ENCODE peak calls at places on chromosome 7, in eight cellular contexts. D, C, Y, W, K, H, A and P are unnamed samples. For H3K4me1, the result is how much of the 10 kb centered on the place peaks cover.

GRCh38 chr7:93316730-93317129 is 84.6 kb downstream of the VPS50 start:
- DNase-seq in D (no peak), C (no peak), Y (no peak), W (no peak), K (no peak), H (no peak), A (no peak), P (no peak)

GRCh38 chr7:86013662-86014061 is 630.0 kb upstream of the GRM3 start:
- DNase-seq in D (no peak), C (no peak), Y (no peak), W (no peak), K (no peak), H (no peak), A (no peak), P (no peak)

GRCh38 chr7:28761485-28761884 is 196.6 kb downstream of the TRIL start:
- DNase-seq in D (no peak), C (no peak), Y (no peak), W (no peak), K (no peak), H (no peak), A (no peak), P (no peak)

GRCh38 chr7:74040791-74041520 is 13.0 kb downstream of the ELN start:
- DNase-seq in D (no peak), C (no peak), Y (no peak), W (no peak), K (no peak), H (no peak), A (no peak), P (no peak)

GRCh38 chr7:139054101-139054500 is 18.3 kb upstream of the ZC3HAV1L start:
- DNase-seq in D (no peak), C (no peak), Y (no peak), W (peak), K (no peak), H (no peak), A (no peak), P (no peak)

GRCh38 chr7:42972703-42973500 is 40.7 kb downstream of the MRPL32 start:
- DNase-seq in D (no peak), C (no peak), Y (peak), W (peak), K (no peak), H (peak), A (peak), P (peak)

GRCh38 chr7:92976931-92977330 is 140.6 kb upstream of the CDK6 start:
- DNase-seq in D (no peak), C (no peak), Y (no peak), W (no peak), K (no peak), H (no peak), A (no peak), P (no peak)

GRCh38 chr7:151312356-151312755 is 29.3 kb upstream of the NUB1 start:
- DNase-seq in D (no peak), C (no peak), Y (no peak), W (no peak), K (no peak), H (no peak), A (no peak), P (no peak)

GRCh38 chr7:115631782-115632181 is 398.8 kb downstream of the TFEC start:
- DNase-seq in D (no peak), C (no peak), Y (no peak), W (no peak), K (no peak), H (no peak), A (no peak), P (no peak)

GRCh38 chr7:78134256-78134655 is 335.7 kb downstream of the PHTF2 start:
- DNase-seq in D (no peak), C (peak), Y (peak), W (peak), K (no peak), H (peak), A (peak), P (peak)

GRCh38 chr7:20744913-20745587 is 41.6 kb downstream of the SP8 start:
- DNase-seq in D (no peak), C (peak), Y (no peak), W (no peak), K (no peak), H (peak), A (no peak), P (no peak)

DNA sequence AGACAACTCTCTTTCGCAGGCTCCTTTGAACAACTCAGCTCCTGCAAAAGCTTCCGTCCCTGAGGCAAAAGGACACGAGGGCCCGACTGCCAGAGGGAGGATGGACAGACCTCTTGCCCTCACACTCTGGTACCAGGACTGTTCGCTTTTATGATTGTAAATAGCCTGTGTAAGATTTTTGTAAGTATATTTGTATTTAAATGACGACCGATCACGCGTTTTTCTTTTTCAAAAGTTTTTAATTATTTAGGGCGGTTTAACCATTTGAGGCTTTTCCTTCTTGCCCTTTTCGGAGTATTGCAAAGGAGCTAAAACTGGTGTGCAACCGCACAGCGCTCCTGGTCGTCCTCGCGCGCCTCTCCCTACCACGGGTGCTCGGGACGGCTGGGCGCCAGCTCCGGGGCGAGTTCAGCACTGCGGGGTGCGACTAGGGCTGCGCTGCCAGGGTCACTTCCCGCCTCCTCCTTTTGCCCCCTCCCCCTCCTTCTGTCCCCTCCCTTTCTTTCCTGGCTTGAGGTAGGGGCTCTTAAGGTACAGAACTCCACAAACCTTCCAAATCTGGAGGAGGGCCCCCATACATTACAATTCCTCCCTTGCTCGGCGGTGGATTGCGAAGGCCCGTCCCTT is 2.8 kb downstream of the FZD1 start:
- DNase-seq in D (no peak), C (no peak), Y (no peak), W (no peak), K (no peak), H (no peak), A (no peak), P (no peak)
- H3K4me1 ChIP-seq in D (under half), C (under half), Y (under half), W (under half), K (under half), H (under half), A (under half), P (under half)

DNA sequence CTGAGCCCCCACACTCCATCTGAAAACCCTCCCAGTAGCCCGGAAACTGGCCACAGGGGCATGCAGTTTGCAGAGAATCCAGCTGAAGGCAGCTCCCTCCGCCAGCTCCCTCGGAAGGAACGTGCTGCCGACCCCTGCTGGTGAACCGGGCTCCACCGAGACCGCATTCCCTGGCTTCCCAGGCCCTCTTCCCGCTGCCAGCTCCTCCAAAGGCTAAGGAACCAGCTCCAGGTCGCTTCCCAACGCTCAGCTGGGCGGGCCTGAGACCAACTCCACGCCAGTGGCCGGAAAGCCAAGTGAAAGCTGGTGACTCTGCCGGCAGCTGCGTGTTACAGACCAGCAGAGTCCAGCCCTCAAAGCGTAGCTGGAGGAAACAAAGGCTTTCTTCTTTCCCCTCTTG is 35.8 kb downstream of the GPER1 start:
- DNase-seq in D (no peak), C (no peak), Y (peak), W (peak), K (peak), H (no peak), A (peak), P (peak)
- TF ChIP-seq MAX in D (no peak), C (no peak), Y (no peak), W (no peak), K (peak), H (no peak), A (no peak), P (no peak)

DNA sequence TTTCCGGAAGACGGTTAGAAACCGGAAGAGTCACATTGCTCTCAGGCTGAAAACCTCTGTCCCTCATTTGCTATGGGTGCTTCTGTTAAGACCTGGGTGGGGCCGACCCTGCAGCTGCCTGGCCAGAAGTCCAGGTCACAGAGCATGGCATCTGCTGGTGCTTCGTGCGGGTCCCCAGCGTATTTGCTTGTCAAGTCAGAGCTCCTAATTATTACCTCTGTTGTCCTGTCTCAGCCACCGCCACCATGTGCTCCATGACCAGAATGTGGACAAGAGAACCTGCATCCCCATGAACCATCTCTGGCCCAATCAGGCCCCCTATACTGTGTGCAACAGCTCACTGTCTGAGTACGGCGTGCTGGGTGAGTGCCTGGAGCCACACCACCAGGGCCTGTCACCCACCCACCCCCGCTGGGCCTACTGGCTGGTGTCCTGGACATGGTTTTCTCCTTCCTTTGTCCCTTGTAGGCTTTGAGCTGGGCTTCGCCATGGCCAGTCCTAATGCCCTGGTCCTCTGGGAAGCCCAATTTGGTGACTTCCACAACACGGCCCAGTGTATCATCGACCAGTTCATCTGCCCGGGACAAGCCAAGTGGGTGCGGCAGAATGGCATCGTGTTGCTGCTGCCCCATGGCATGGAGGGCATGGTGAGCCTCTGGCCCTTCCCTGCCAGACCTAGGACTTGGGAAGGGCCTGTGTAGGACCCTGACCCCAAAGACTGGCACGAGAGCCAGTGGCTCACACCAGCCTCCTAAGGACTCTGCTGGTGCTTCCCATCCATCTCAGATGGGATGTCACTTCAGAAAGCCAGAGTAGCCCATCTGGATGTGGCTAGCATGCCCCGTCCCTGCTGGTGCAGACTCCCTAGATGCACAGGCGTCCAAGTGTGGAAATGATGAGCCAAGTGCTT is 51.3 kb upstream of the ZMIZ2 start:
- DNase-seq in D (no peak), C (no peak), Y (no peak), W (no peak), K (no peak), H (no peak), A (no peak), P (no peak)
- H3K4me1 ChIP-seq in D (under half), C (under half), Y (under half), W (under half), K (under half), H (under half), A (under half), P (under half)

DNA sequence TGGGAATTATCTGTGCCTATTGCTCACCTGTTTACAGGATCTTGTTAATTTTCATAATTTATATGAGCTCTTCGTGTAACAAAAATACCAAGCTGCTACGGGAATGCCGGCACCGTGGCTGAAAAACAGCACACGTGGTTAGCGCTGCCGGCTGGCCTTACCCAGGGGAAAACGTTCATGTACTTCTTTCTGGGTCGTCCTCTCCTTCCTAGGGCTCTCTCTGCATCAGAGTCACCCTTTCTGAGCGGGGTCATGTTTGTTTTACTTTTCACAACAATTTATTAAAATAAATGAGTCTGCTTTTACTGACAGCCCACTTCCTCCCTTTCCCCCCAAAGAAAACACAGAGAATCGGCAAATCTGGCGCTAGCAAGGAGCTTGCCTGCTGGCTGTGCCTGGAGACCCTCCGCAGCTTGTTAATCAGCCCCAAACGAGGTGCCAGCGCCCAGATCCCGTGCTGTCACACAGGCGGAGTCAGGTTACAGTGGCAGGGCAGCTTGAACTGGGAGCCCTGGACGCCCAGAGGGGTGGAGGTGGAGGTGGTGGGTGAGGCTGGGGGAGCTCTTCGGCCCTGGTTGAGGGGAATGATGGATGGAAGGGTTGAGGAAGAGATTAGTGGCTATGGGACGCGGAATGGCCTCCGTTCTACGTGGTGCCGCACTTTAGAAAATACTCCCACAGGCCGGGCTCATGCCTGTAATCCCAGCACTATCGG is 162.1 kb upstream of the TNS3 start:
- DNase-seq in D (no peak), C (no peak), Y (no peak), W (no peak), K (no peak), H (no peak), A (no peak), P (peak)
- TF ChIP-seq MAX in D (no peak), C (no peak), Y (no peak), W (no peak), K (peak), H (no peak), A (no peak), P (peak)

DNA sequence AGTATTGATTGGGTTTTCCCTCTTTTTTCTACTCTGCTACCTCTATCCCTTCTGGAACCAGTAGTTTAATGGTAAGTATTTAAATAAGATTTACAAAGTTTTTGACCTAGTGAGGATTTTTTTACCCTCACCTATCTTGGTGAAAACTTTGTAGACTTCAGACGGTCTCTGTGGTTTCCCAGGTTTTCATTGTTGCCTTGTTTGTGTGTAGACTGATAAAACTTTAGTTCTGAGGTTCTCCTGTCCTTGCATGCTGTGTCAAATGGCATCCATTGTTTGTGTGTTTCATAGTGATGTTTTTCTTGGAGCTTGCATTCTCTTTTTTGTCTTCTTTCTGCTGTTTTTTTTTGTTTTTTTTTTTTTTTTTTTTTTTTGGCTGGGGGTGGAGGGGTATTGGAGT is 22.6 kb downstream of the ZNRF2 start:
- DNase-seq in D (no peak), C (no peak), Y (no peak), W (no peak), K (no peak), H (no peak), A (no peak), P (no peak)
- H3K4me1 ChIP-seq in D (half or more), C (under half), Y (half or more), W (under half), K (under half), H (under half), A (under half), P (under half)

GRCh38 chr7:322708-323111 is 32.7 kb downstream of the FOXL3 start:
- DNase-seq in D (no peak), C (no peak), Y (no peak), W (no peak), K (no peak), H (no peak), A (no peak), P (no peak)

GRCh38 chr7:319267-319661 is 29.3 kb downstream of the FOXL3 start:
- DNase-seq in D (no peak), C (no peak), Y (no peak), W (no peak), K (no peak), H (no peak), A (no peak), P (no peak)

GRCh38 chr7:322111-322671 is 32.2 kb downstream of the FOXL3 start:
- DNase-seq in D (no peak), C (peak), Y (peak), W (peak), K (peak), H (peak), A (no peak), P (peak)

GRCh38 chr7:318476-319266 is 28.7 kb downstream of the FOXL3 start:
- DNase-seq in D (no peak), C (no peak), Y (no peak), W (peak), K (no peak), H (no peak), A (peak), P (no peak)

DNA sequence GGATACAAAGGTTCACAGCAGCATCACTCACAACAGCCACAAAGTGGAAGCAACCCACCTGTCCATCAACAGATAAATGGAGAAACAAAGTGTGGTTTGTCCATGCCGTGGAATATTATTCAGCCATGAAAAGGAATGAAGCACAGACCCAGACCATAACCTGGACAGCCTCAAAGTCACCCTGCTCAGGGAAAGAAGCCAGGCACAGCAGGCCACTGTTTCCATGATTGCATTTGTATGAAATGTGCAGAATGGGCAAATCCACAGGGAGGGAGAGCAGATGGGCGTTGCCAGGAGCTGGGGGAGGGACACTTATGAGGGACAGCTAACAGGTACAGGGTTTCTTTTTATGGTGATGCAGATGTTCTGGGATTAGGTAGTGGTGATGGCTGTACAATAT is 30.3 kb downstream of the FOXL3 start:
- DNase-seq in D (no peak), C (no peak), Y (no peak), W (no peak), K (no peak), H (no peak), A (no peak), P (no peak)
- TF ChIP-seq MAX in D (no peak), C (no peak), Y (no peak), W (no peak), K (no peak), H (no peak), A (no peak), P (no peak)